ENCODE peak calls at places on chromosomes 1 and 21, in ten cellular contexts. Q is fibroblast of lung; U is tibial nerve; A is NT2/D1; C is CD8-positive, alpha-beta memory T cell; P is suprapubic skin; W is pancreas; V is hepatocyte; L is cardiac muscle cell; Y is testis. N is an unnamed sample.

GRCh38 chr1:214281030-214281901 is at the start of gene SMYD2:
- DNase-seq in Q (peak; percentile 47), U (no peak), A (peak; percentile 70), C (peak; percentile 79), P (peak; percentile 82), W (peak; percentile 71), V (peak; percentile 88), L (peak; percentile 71), Y (peak; percentile 80), N (peak; percentile 89)

GRCh38 chr1:5936621-5937372 is 55.4 kb downstream of the NPHP4 start:
- DNase-seq in Q (no peak), U (no peak), A (no peak), C (no peak), P (no peak), W (no peak), V (no peak), L (no peak), Y (peak; percentile 12), N (no peak)

GRCh38 chr1:201020040-201020591 is 3.4 kb downstream of the KIF21B start:
- DNase-seq in Q (no peak), U (no peak), A (no peak), C (peak; percentile 66), P (no peak), W (no peak), V (no peak), L (no peak), Y (no peak), N (peak; percentile 69)

GRCh38 chr1:232795497-232796068 is 9.6 kb upstream of the MAP10 start:
- DNase-seq in Q (no peak), U (no peak), A (no peak), C (no peak), P (no peak), W (no peak), V (no peak), L (peak; percentile 27), Y (no peak), N (no peak)

GRCh38 chr1:53557830-53558784 is 98.9 kb downstream of the DMRTB1 start:
- DNase-seq in Q (no peak), U (no peak), A (no peak), C (peak; percentile 26), P (peak; percentile 25), W (no peak), V (no peak), L (no peak), Y (no peak), N (peak; percentile 27)

GRCh38 chr1:110538082-110538481 is 19.1 kb upstream of the KCNA10 start:
- DNase-seq in Q (no peak), U (no peak), A (no peak), C (no peak), P (no peak), W (no peak), V (no peak), L (no peak), Y (no peak), N (peak; percentile 45)

GRCh38 chr21:35904995-35905972 is 155.0 kb downstream of the SETD4 start:
- DNase-seq in Q (peak; percentile 19), U (no peak), A (no peak), C (no peak), P (no peak), W (no peak), V (no peak), L (peak; percentile 67), Y (peak; percentile 22), N (no peak)

GRCh38 chr1:186202174-186202843 is 172.7 kb downstream of the TPR start:
- DNase-seq in Q (peak; percentile 81), U (no peak), A (no peak), C (no peak), P (peak; percentile 85), W (peak; percentile 12), V (no peak), L (peak; percentile 72), Y (peak; percentile 30), N (no peak)

GRCh38 chr1:9957726-9958125 is 14.5 kb downstream of the NMNAT1 start:
- DNase-seq in Q (no peak), U (no peak), A (no peak), C (no peak), P (no peak), W (no peak), V (no peak), L (no peak), Y (no peak), N (no peak)

GRCh38 chr1:225603538-225604354 is 49.2 kb downstream of the ENAH start:
- DNase-seq in Q (peak; percentile 78), U (no peak), A (no peak), C (no peak), P (no peak), W (no peak), V (no peak), L (peak; percentile 72), Y (no peak), N (no peak)

GRCh38 chr1:161998811-161999210 is 24.9 kb downstream of the OLFML2B start:
- DNase-seq in Q (no peak), U (no peak), A (no peak), C (no peak), P (no peak), W (no peak), V (no peak), L (no peak), Y (no peak), N (no peak)

GRCh38 chr1:47232187-47232874 is at the start of gene TAL1:
- DNase-seq in Q (no peak), U (no peak), A (no peak), C (no peak), P (no peak), W (no peak), V (peak; percentile 37), L (peak; percentile 50), Y (no peak), N (peak; percentile 79)

GRCh38 chr1:175885247-175885646 is 141.9 kb upstream of the TNR start:
- DNase-seq in Q (no peak), U (no peak), A (no peak), C (no peak), P (no peak), W (no peak), V (peak; percentile 31), L (peak; percentile 62), Y (no peak), N (no peak)

GRCh38 chr1:101200513-101200912 is 36.3 kb upstream of the S1PR1 start:
- DNase-seq in Q (peak; percentile 73), U (no peak), A (peak; percentile 44), C (no peak), P (no peak), W (no peak), V (peak; percentile 23), L (peak; percentile 90), Y (no peak), N (no peak)

GRCh38 chr1:147598631-147599361 is 57.5 kb downstream of the BCL9 start:
- DNase-seq in Q (no peak), U (no peak), A (no peak), C (peak; percentile 60), P (peak; percentile 81), W (peak; percentile 21), V (peak; percentile 76), L (peak; percentile 21), Y (peak; percentile 32), N (no peak)

GRCh38 chr1:117611894-117612481 is 6.1 kb downstream of the TENT5C start:
- DNase-seq in Q (no peak), U (no peak), A (no peak), C (no peak), P (no peak), W (no peak), V (no peak), L (no peak), Y (no peak), N (no peak)

DNA sequence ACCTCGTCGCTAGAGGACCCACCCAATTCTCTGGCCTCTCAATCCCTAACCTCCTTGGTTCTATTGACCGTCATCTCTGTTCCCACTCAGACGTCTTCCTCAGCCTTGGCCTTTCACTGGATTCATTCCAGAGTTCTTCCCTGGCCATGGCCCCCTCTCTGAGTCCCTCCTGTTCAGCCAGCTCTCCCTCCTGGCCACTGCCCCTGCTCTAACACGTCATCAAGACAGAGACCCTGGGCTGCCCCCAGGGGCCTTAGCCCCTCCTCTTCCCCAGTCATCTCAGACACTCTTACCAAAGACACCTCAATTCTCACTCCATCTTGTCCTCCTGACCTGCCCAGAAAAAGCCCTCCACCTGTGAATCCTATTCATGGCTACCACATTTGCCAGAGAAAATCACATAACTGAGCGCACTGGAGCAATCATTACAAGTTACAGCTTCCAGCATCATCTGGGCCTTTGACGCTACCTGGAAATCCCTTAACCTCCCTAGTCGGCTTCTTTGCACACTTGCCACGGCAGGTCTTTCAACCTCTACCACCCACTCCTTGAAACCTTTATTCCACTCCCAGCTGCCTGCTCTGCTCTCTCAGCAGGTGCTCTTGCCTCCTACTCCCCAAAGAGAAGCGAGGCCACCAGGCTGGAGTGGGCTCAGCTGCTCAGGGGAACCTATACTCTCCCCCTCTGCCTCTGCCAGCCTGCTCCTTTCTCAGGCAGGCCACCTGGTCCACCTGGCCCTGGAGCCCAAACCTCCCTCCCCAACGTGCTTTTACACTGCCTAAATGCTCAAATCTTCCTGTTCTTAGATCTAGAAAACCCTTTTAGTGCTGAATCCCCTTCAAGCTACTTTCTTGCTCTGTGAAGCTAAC is 14.0 kb downstream of the DCST2 start:
- DNase-seq in Q (no peak), U (no peak), A (no peak), C (no peak), P (no peak), W (no peak), V (no peak), L (no peak), Y (no peak), N (peak; percentile 41)
- H3K4me3 ChIP-seq in Q (no peak overlapping the region), U (no peak overlapping the region), A (no peak overlapping the region), C (no peak overlapping the region), P (no peak overlapping the region), W (no peak overlapping the region), V (no peak overlapping the region), L (no peak overlapping the region), Y (no peak overlapping the region), N (no peak overlapping the region)

DNA sequence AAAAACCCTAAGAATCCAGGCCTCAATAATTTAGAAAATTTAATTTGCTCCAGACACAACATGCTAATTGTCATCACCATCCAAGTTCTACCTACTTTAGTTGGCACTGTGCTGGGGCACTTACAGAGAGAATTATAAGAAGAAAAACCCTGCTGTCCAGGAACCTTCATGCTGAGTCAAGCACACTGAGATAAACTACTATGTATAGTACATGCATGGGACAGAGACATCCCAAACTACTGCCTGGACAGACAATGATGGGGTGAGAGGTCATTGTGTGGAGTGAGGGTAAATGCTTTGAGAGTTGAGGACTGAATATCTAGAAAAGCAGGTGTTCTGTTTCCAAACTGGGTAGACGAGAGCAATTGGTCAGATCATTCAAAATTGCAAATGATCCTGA is 135.3 kb upstream of the CTTNBP2NL start:
- DNase-seq in Q (no peak), U (no peak), A (no peak), C (no peak), P (no peak), W (no peak), V (no peak), L (no peak), Y (no peak), N (no peak)
- H3K27me3 ChIP-seq in Q (no peaks in the 10 kb centered on the region), U (no peaks in the 10 kb centered on the region), A (no peaks in the 10 kb centered on the region), C (no peaks in the 10 kb centered on the region), P (no peaks in the 10 kb centered on the region), W (no peaks in the 10 kb centered on the region), V (no peaks in the 10 kb centered on the region), L (no peaks in the 10 kb centered on the region), Y (no peaks in the 10 kb centered on the region), N (no peaks in the 10 kb centered on the region)

GRCh38 chr1:1394116-1394515 is 5.0 kb downstream of the CCNL2 start:
- DNase-seq in Q (no peak), U (no peak), A (no peak), C (no peak), P (no peak), W (no peak), V (no peak), L (no peak), Y (no peak), N (no peak)
- H3K36me3 ChIP-seq in Q (peaks cover 43% of the 10 kb centered on the region), U (peaks cover 54% of the 10 kb centered on the region), A (peaks cover 84% of the 10 kb centered on the region), C (peaks cover 72% of the 10 kb centered on the region), P (peaks cover 83% of the 10 kb centered on the region), W (peaks cover 49% of the 10 kb centered on the region), V (no peaks in the 10 kb centered on the region), L (peaks cover 68% of the 10 kb centered on the region), Y (no peaks in the 10 kb centered on the region), N (peaks cover 67% of the 10 kb centered on the region)

GRCh38 chr1:27153549-27153886 is 1.4 kb downstream of the SLC9A1 start:
- DNase-seq in Q (peak; percentile 15), U (no peak), A (no peak), C (no peak), P (no peak), W (no peak), V (no peak), L (no peak), Y (no peak), N (no peak)
- H3K4me3 ChIP-seq in Q (peak overlapping the region; percentile 80), U (peak overlapping the region; percentile 96), A (peak overlapping the region; percentile 70), C (peak overlapping the region; percentile 62), P (peak overlapping the region; percentile 86), W (peak overlapping the region; percentile 7), V (peak overlapping the region; percentile 47), L (peak overlapping the region; percentile 4), Y (no peak overlapping the region), N (no peak overlapping the region)

N was measured in H7.